ENCODE peak calls at places on chromosomes 1 and 21, in four cellular contexts. K, B, J and Y are unnamed samples.

GRCh38 chr21:27693376-27693775 is 726.5 kb upstream of the ADAMTS5 start:
- DNase-seq in B (no peak), J (no peak), K (no peak), Y (no peak)

GRCh38 chr1:4072754-4073153 is 172.7 kb upstream of the C1orf174 start:
- DNase-seq in K (no peak), B (no peak), J (no peak), Y (no peak)

GRCh38 chr1:27598902-27599528 is 4.9 kb downstream of the AHDC1 start:
- DNase-seq in K (no peak), J (no peak), B (peak; percentile 72), Y (peak; percentile 86)

GRCh38 chr1:29711582-29712274 is 475.4 kb downstream of the PTPRU start:
- DNase-seq in J (no peak), K (no peak), B (no peak), Y (no peak)

GRCh38 chr21:43805275-43805800 is 16.0 kb downstream of the RRP1 start:
- DNase-seq in J (no peak), K (peak; percentile 95), B (no peak), Y (no peak)

GRCh38 chr1:19861034-19861433 is 21.2 kb upstream of the OTUD3 start:
- DNase-seq in B (no peak), J (no peak), K (no peak), Y (no peak)

GRCh38 chr21:35987475-35987874 is 72.9 kb downstream of the SETD4 start:
- DNase-seq in B (no peak), K (no peak), J (no peak), Y (peak; percentile 42)

GRCh38 chr1:65109515-65109914 is 38.5 kb upstream of the AK4 start:
- DNase-seq in B (no peak), J (no peak), K (no peak), Y (no peak)

GRCh38 chr1:53254011-53254640 is 15.8 kb upstream of the MAGOH start:
- DNase-seq in K (no peak), J (no peak), B (no peak), Y (no peak)

GRCh38 chr1:111878649-111879048 is 110.8 kb downstream of the KCND3 start:
- DNase-seq in B (no peak), J (no peak), K (no peak), Y (no peak)

GRCh38 chr1:219847215-219847855 is 81.0 kb downstream of the SLC30A10 start:
- DNase-seq in B (no peak), K (no peak), J (no peak), Y (no peak)

GRCh38 chr1:214216779-214217178 is 64.2 kb upstream of the SMYD2 start:
- DNase-seq in J (no peak), K (no peak), B (no peak), Y (no peak)

GRCh38 chr1:149848340-149848771 is 51.0 kb upstream of the BOLA1 start:
- DNase-seq in J (no peak), K (no peak), B (no peak), Y (no peak)

GRCh38 chr1:17195731-17196130 is 9.2 kb upstream of the PADI1 start:
- DNase-seq in K (no peak), J (no peak), B (peak; percentile 32), Y (peak; percentile 2)

GRCh38 chr1:110233861-110234260 is 23.7 kb downstream of the KCNC4 start:
- DNase-seq in B (no peak), K (no peak), J (no peak), Y (no peak)

GRCh38 chr21:32367158-32367557 is 25.7 kb downstream of the URB1 start:
- DNase-seq in J (no peak), K (no peak), B (no peak), Y (no peak)

GRCh38 chr1:45016090-45016697 is 4.1 kb downstream of the UROD start:
- DNase-seq in J (no peak), K (no peak), B (peak; percentile 1), Y (no peak)